ENCODE peak calls at places on chromosome 6, in six cellular contexts. T is thyroid gland; W is psoas muscle; N is naive thymus-derived CD8-positive, alpha-beta T cell; E is AG04450; G is mesendoderm. L is an unnamed sample.

GRCh38 chr6:85674604-85675003 is 31.9 kb upstream of the SYNCRIP start:
- DNase-seq in N (no peak), W (no peak), E (no peak), G (no peak), T (no peak), L (no peak)

GRCh38 chr6:53258076-53258773 is 90.5 kb downstream of the ELOVL5 start:
- DNase-seq in T (no peak), G (peak; percentile 59), E (no peak), N (no peak), W (no peak), L (no peak)

GRCh38 chr6:17950095-17950494 is 37.3 kb downstream of the KIF13A start:
- DNase-seq in W (no peak), T (no peak), E (no peak), N (no peak), G (no peak), L (no peak)

GRCh38 chr6:121932071-121933009 is 467.1 kb upstream of the HSF2 start:
- DNase-seq in E (peak; percentile 82), T (peak; percentile 66), G (peak; percentile 99), W (peak; percentile 23), N (no peak), L (peak; percentile 4)

GRCh38 chr6:3230275-3231212 is 3.1 kb upstream of the TUBB2B start:
- DNase-seq in N (no peak), G (peak; percentile 84), W (no peak), T (no peak), E (no peak), L (no peak)

GRCh38 chr6:123565529-123565928 is 71.2 kb downstream of the TRDN start:
- DNase-seq in G (no peak), N (no peak), W (no peak), E (no peak), T (no peak), L (no peak)

GRCh38 chr6:16498237-16498636 is 259.9 kb downstream of the GMPR start:
- DNase-seq in W (no peak), N (no peak), G (no peak), E (no peak), T (no peak), L (no peak)

GRCh38 chr6:149451361-149452061 is 33.3 kb downstream of the ZC3H12D start:
- DNase-seq in N (peak; percentile 12), G (no peak), W (peak; percentile 37), E (no peak), T (peak; percentile 46), L (no peak)

GRCh38 chr6:139623382-139623781 is 248.9 kb upstream of the CITED2 start:
- DNase-seq in E (no peak), N (no peak), G (no peak), T (no peak), W (no peak), L (no peak)

GRCh38 chr6:16929814-16930213 is 168.6 kb upstream of the ATXN1 start:
- DNase-seq in N (no peak), T (no peak), E (peak; percentile 95), G (no peak), W (no peak), L (no peak)

GRCh38 chr6:63319911-63320310 is at the start of gene LGSN:
- DNase-seq in T (no peak), G (peak; percentile 19), W (no peak), N (no peak), E (no peak), L (no peak)

GRCh38 chr6:41190791-41191190 is 10.2 kb downstream of the TREML2 start:
- DNase-seq in T (no peak), G (no peak), N (no peak), W (no peak), E (no peak), L (no peak)

GRCh38 chr6:15792842-15793241 is 130.0 kb upstream of the DTNBP1 start:
- DNase-seq in G (no peak), T (no peak), W (no peak), E (no peak), N (no peak), L (no peak)

GRCh38 chr6:42142118-42142835 is at the start of gene C6orf132:
- DNase-seq in T (peak; percentile 93), W (peak; percentile 30), N (no peak), E (no peak), G (peak; percentile 74), L (peak; percentile 87)

GRCh38 chr6:119340766-119341487 is 8.6 kb downstream of the MAN1A1 start:
- DNase-seq in E (no peak), N (no peak), W (no peak), G (peak; percentile 98), T (peak; percentile 33), L (peak; percentile 66)

GRCh38 chr6:84052204-84052882 is 18.8 kb downstream of the MRAP2 start:
- DNase-seq in E (peak; percentile 13), T (peak; percentile 41), G (peak; percentile 94), N (no peak), W (peak; percentile 69), L (peak; percentile 47)

GRCh38 chr6:116370717-116371383 is at the start of gene DSE:
- DNase-seq in E (peak; percentile 72), G (peak; percentile 84), W (peak; percentile 84), T (peak; percentile 59), N (peak; percentile 17), L (peak; percentile 78)

GRCh38 chr6:93048381-93048780 is 371.0 kb downstream of the EPHA7 start:
- DNase-seq in T (no peak), G (peak; percentile 78), N (no peak), W (no peak), E (no peak), L (no peak)

GRCh38 chr6:13272131-13273046 is 55.9 kb downstream of the TBC1D7 start:
- DNase-seq in N (no peak), W (peak; percentile 35), E (no peak), T (peak; percentile 14), G (no peak), L (peak; percentile 19)

GRCh38 chr6:18062733-18063132 is 59.7 kb downstream of the NHLRC1 start:
- DNase-seq in W (no peak), N (no peak), G (no peak), E (no peak), T (no peak), L (peak; percentile 32)

GRCh38 chr6:110581682-110582081 is 105.3 kb upstream of the SLC22A16 start:
- DNase-seq in G (peak; percentile 17), T (no peak), N (no peak), E (no peak), W (no peak), L (no peak)

GRCh38 chr6:56897789-56898509 is 57.0 kb upstream of the BEND6 start:
- DNase-seq in W (no peak), T (no peak), N (no peak), G (no peak), E (no peak), L (no peak)

L was measured in body of pancreas.